ENCODE peak calls at places on chromosomes 1 and 21, in five cellular contexts. Y, M, E, R and J are unnamed samples.
A peak's percentile ranks its signal among the peaks of the same experiment; 100 is the strongest.

GRCh38 chr1:232249834-232250233 is 380.1 kb downstream of the SIPA1L2 start:
- DNase-seq in Y (no peak), M (no peak), E (no peak), R (no peak), J (no peak)

GRCh38 chr1:48109390-48110009 is 112.3 kb upstream of the TRABD2B start:
- DNase-seq in Y (peak; percentile 62), M (no peak), E (peak; percentile 51), R (peak; percentile 24), J (peak; percentile 20)

GRCh38 chr1:211648336-211648735 is 27.1 kb downstream of the NEK2 start:
- DNase-seq in Y (peak; percentile 21), M (peak; percentile 37), E (peak; percentile 60), R (no peak), J (no peak)

GRCh38 chr1:151326619-151327222 is 495 bp downstream of the PI4KB start:
- DNase-seq in Y (peak; percentile 32), M (peak; percentile 52), E (peak; percentile 64), R (no peak), J (no peak)

GRCh38 chr1:17436380-17437174 is 2.9 kb downstream of the RCC2 start:
- DNase-seq in Y (peak; percentile 6), M (no peak), E (no peak), R (no peak), J (no peak)

GRCh38 chr1:58290685-58291372 is 255.7 kb downstream of the OMA1 start:
- DNase-seq in Y (peak; percentile 24), M (no peak), E (no peak), R (no peak), J (peak; percentile 25)

GRCh38 chr1:210647406-210648333 is 319.0 kb downstream of the HHAT start:
- DNase-seq in Y (peak; percentile 85), M (no peak), E (no peak), R (no peak), J (no peak)

GRCh38 chr21:44067011-44067839 is 40.0 kb upstream of the PWP2 start:
- DNase-seq in Y (no peak), M (no peak), E (no peak), R (no peak), J (no peak)

GRCh38 chr1:183609313-183609712 is 19.1 kb upstream of the NCF2 start:
- DNase-seq in Y (peak; percentile 53), M (peak; percentile 21), E (peak; percentile 60), R (no peak), J (no peak)

GRCh38 chr1:101130673-101131072 is 105.1 kb upstream of the DPH5 start:
- DNase-seq in Y (no peak), M (no peak), E (no peak), R (no peak), J (no peak)

GRCh38 chr1:195939844-195940243 is 668.4 kb downstream of the KCNT2 start:
- DNase-seq in Y (peak; percentile 3), M (no peak), E (no peak), R (no peak), J (no peak)

GRCh38 chr21:42724226-42724920 is 71.0 kb downstream of the PDE9A start:
- DNase-seq in Y (peak; percentile 83), M (peak; percentile 15), E (peak; percentile 78), R (peak; percentile 89), J (peak; percentile 68)

DNA sequence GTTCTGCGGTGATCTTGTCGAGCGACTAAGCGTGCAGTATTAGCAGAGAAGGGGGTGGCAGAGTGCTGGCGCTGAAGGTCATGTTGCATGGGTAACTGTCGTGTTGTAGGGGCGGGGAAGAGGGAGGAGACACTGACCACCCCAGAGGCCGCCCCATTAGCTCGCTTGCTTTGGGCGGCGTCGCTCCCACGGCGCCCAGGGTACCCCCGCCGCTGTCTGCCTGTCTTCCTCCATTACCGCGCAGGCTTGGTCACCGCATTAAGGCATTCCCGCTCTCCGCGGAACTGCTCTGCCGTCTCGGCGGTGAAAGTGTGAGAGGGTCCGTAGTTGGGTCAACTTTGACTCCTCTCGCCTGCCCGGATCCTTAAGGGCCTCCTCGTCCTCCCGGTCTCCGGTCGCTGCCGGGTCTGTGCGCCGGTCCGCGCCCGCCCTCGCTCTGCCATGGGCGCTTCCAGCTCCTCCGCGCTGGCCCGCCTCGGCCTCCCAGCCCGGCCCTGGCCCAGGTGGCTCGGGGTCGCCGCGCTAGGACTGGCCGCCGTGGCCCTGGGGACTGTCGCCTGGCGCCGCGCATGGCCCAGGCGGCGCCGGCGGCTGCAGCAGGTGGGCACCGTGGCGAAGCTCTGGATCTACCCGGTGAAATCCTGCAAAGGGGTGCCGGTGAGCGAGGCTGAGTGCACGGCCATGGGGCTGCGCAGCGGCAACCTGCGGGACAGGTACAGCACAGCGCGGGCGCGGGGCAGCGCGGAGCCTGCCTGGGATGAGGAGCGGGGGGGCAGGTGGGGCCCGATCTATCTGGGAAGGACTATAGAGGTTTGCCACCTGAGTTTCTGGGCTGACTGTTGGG is at the start of gene MTARC2:
- DNase-seq in Y (peak; percentile 64), M (peak; percentile 75), E (peak; percentile 86), R (peak; percentile 66), J (peak; percentile 32)
- H3K4me3 ChIP-seq in Y (peak within 1 kb of the TSS; percentile 65), M (peak within 1 kb of the TSS; percentile 86), E (peak within 1 kb of the TSS; percentile 58), R (peak within 1 kb of the TSS; percentile 86), J (peak within 1 kb of the TSS; percentile 62)

DNA sequence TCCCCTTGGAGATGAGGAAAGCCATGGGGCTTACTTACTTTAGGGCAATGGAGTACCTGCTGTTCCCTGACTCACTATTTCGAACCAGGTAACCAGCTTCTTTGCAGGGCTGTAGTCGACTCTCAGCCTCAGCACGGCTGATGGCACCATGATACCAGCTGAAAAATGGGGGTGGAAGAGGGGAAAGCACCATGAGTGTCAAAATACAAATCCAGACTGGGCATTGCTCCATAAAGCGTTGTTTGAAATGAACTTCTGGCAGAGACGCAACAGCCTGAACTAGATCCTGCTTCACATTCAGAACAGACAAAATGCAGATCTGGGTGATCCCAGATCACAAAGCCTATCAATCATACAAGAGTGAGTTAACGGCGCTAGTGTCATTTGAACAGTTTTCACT is 16.1 kb upstream of the TDRD10 start:
- DNase-seq in Y (no peak), M (no peak), E (no peak), R (no peak), J (no peak)
- TF ChIP-seq CTCF in Y (no peak), M (no peak), E (no peak), R (no peak), J (no peak)

GRCh38 chr1:53737648-53738204 is 1.2 kb downstream of the GLIS1 start:
- DNase-seq in Y (peak; percentile 26), M (no peak), E (no peak), R (no peak), J (no peak)
- H3K4me3 ChIP-seq in Y (peak overlapping the region; percentile 72), M (no peak overlapping the region), E (peak overlapping the region; percentile 58), R (no peak overlapping the region), J (peak overlapping the region; percentile 66)

GRCh38 chr1:156401175-156401574 is 32.2 kb downstream of the RHBG start:
- DNase-seq in Y (no peak), M (no peak), E (no peak), R (no peak), J (no peak)

GRCh38 chr1:156402621-156403020 is 33.6 kb downstream of the RHBG start:
- DNase-seq in Y (no peak), M (no peak), E (no peak), R (no peak), J (no peak)

GRCh38 chr1:156399355-156400125 is 30.5 kb downstream of the RHBG start:
- DNase-seq in Y (no peak), M (no peak), E (no peak), R (no peak), J (no peak)

GRCh38 chr1:156401681-156402081 is 32.7 kb downstream of the RHBG start:
- DNase-seq in Y (no peak), M (no peak), E (no peak), R (no peak), J (no peak)

DNA sequence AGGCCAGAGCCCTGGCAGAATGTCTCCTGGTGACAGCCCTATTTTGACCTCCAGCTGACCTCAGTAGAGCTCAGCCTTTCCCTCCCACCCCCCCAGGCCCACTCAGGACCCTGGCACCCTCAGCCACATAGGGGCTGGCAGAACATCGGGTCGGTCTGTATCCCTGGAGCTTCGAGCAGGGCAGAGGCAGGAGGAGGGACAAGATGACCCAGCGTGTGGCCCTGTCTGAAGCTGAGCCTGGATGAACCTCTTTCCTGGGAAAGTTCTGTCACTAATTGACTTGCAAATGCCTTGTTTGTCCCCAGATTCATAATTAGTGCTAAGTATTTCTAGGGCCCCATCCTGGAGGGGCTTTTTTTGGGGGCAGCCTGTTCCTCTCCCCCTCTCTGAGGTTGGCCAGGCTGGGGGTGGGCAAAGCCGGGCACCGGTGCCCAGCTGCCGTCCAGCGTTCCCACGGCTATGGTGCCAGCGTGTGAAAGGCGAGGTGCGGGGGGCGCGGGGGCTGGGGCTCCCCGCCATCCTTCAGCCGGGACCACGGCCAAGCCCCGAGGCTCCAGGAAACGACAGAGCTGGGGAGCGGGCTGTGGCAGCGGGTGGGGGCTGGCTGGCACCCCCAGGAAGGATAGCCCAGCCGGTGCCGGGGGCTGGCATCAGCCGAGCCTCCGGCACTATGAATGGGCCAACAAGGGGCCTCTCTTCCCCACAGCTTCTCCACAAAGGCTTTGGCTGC is 31.3 kb downstream of the RHBG start:
- DNase-seq in Y (no peak), M (no peak), E (no peak), R (no peak), J (no peak)
- TF ChIP-seq CTCF in Y (no peak), M (no peak), E (no peak), R (no peak), J (no peak)

GRCh38 chr1:26787381-26787705 is 407 bp upstream of the PIGV start:
- DNase-seq in Y (peak; percentile 80), M (no peak), E (no peak), R (no peak), J (no peak)

GRCh38 chr1:26784886-26785285 is 2.9 kb upstream of the PIGV start:
- DNase-seq in Y (no peak), M (no peak), E (no peak), R (no peak), J (no peak)

GRCh38 chr1:26786437-26787380 is 1.0 kb upstream of the PIGV start:
- DNase-seq in Y (peak; percentile 89), M (no peak), E (peak; percentile 72), R (no peak), J (no peak)

GRCh38 chr1:26784023-26784871 is 3.5 kb upstream of the PIGV start:
- DNase-seq in Y (peak; percentile 87), M (no peak), E (peak; percentile 87), R (no peak), J (no peak)

DNA sequence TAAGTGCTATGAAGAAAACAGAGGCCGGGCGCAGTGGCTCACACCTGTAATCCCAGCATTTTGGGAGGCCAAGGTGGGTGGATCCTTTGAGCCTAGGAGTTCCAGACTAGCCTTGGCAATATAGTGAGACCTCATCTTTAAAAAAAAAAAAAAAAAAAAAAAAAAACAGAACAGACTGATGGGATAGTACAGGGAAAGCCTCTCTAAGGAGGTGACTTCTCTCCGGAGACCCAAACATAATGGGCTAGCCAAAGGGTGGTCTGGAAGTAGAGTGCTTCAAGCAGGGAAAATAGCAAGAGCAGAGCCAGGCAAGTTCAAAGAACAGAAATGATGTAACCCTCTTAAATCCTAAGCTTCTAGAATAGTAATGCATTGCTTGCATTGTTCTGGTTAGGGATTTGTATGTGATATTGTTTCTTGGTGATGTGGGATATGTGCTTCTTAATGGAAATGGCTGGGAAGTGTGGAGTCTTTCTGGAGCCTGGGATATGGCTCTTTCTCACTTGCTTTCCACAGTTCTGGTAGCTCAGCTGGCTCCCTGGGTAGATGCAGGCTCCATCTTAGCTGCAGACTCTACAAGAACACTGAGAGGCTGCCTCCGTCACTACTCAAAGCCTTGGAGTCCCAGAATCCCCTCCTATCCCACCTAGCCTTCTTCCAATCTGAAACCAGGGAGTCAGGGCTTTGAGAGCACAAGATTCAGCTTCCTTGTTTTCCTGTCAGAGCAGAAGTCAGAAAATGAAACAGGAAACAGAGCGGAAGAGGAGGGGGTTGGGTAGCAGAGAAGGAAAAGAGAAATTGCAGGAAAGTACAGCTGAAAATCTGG is 1.9 kb upstream of the PIGV start:
- DNase-seq in Y (peak; percentile 46), M (no peak), E (peak; percentile 59), R (no peak), J (no peak)
- H3K4me3 ChIP-seq in Y (no peak overlapping the region), M (no peak overlapping the region), E (no peak overlapping the region), R (no peak overlapping the region), J (no peak overlapping the region)